ENCODE peak calls at places on chromosomes 6 and 20, in four cellular contexts. V is AG10803, Z is epithelial cell of esophagus, K is astrocyte of the spinal cord. P is an unnamed sample.

GRCh38 chr6:162099685-162100084 is 627.9 kb downstream of the PRKN start:
- DNase-seq in K (peak), Z (peak), V (peak), P (peak)

GRCh38 chr20:39206899-39207564 is 244.9 kb downstream of the DHX35 start:
- DNase-seq in Z (peak), K (no peak), V (peak), P (no peak)

GRCh38 chr6:1386310-1386709 is 3.1 kb upstream of the FOXF2 start:
- DNase-seq in V (no peak), Z (no peak), K (no peak), P (no peak)

GRCh38 chr6:55568779-55569439 is 10.1 kb downstream of the HMGCLL1 start:
- DNase-seq in K (no peak), Z (no peak), V (no peak), P (no peak)

GRCh38 chr20:48626226-48626937 is 201.4 kb downstream of the PREX1 start:
- DNase-seq in Z (no peak), V (peak), K (no peak), P (no peak)

GRCh38 chr20:45329497-45330319 is 18.5 kb downstream of the SDC4 start:
- DNase-seq in Z (no peak), K (no peak), V (no peak), P (no peak)

GRCh38 chr6:68343901-68344300 is 291.2 kb upstream of the ADGRB3 start:
- DNase-seq in Z (peak), V (no peak), K (peak), P (peak)

GRCh38 chr20:23151008-23151703 is 65.0 kb upstream of the CD93 start:
- DNase-seq in K (no peak), Z (no peak), V (no peak), P (no peak)

GRCh38 chr6:144158133-144158532 is 7.8 kb downstream of the STX11 start:
- DNase-seq in Z (no peak), V (peak), K (peak), P (peak)

GRCh38 chr20:56566621-56567020 is 33.6 kb downstream of the FAM209B start:
- DNase-seq in V (no peak), Z (peak), K (no peak), P (no peak)

GRCh38 chr6:161131367-161131766 is 139.8 kb downstream of the MAP3K4 start:
- DNase-seq in V (no peak), K (no peak), Z (no peak), P (no peak)

GRCh38 chr6:150169609-150170008 is 26.8 kb downstream of the PPP1R14C start:
- DNase-seq in V (peak), K (peak), Z (peak), P (peak)

GRCh38 chr20:32098786-32099185 is 10.7 kb upstream of the TM9SF4 start:
- DNase-seq in Z (no peak), V (no peak), K (no peak), P (no peak)

GRCh38 chr6:27795697-27796494 is 116.3 kb downstream of the OR2B2 start:
- DNase-seq in K (peak), V (peak), Z (peak), P (peak)

GRCh38 chr20:9609892-9610502 is 95.6 kb downstream of the LAMP5 start:
- DNase-seq in K (peak), Z (peak), V (peak), P (peak)

GRCh38 chr6:36940027-36940426 is 14.5 kb upstream of the PI16 start:
- DNase-seq in K (no peak), V (no peak), Z (no peak), P (no peak)

GRCh38 chr20:33969563-33969962 is 24.1 kb upstream of the RALY start:
- DNase-seq in V (no peak), Z (no peak), K (no peak), P (no peak)

GRCh38 chr6:75415804-75416203 is 77.8 kb downstream of the FILIP1 start:
- DNase-seq in V (no peak), Z (no peak), K (no peak), P (no peak)

GRCh38 chr6:167073679-167074274 is 49.1 kb upstream of the CCR6 start:
- DNase-seq in K (no peak), Z (no peak), V (no peak), P (no peak)

GRCh38 chr20:62367483-62368302 is 581 bp upstream of the LAMA5 start:
- DNase-seq in K (no peak), V (no peak), Z (no peak), P (no peak)

GRCh38 chr20:14288341-14289330 is 48.8 kb downstream of the FLRT3 start:
- DNase-seq in V (peak), K (peak), Z (peak), P (no peak)

GRCh38 chr20:36941403-36941835 is 10.1 kb downstream of the SAMHD1 start:
- DNase-seq in Z (no peak), K (no peak), V (no peak), P (no peak)

GRCh38 chr6:83615025-83615999 is 93.6 kb downstream of the SNAP91 start:
- DNase-seq in K (peak), V (peak), Z (peak), P (peak)

GRCh38 chr6:99305021-99305554 is 44.4 kb downstream of the FAXC start:
- DNase-seq in Z (no peak), V (no peak), K (no peak), P (no peak)

GRCh38 chr20:47318027-47318595 is 38.4 kb downstream of the ZMYND8 start:
- DNase-seq in V (peak), Z (peak), K (no peak), P (no peak)

GRCh38 chr20:51631011-51631950 is 88.8 kb upstream of the NFATC2 start:
- DNase-seq in V (peak), Z (peak), K (peak), P (peak)

GRCh38 chr6:18141805-18142590 is 12.9 kb downstream of the TPMT start:
- DNase-seq in Z (no peak), K (no peak), V (no peak), P (no peak)

GRCh38 chr20:37647946-37648345 is 45.9 kb upstream of the CTNNBL1 start:
- DNase-seq in K (no peak), Z (no peak), V (no peak), P (no peak)

GRCh38 chr6:106883808-106884262 is 90.7 kb downstream of the CD24 start:
- DNase-seq in V (no peak), K (no peak), Z (peak), P (no peak)

GRCh38 chr6:137013738-137014602 is 30.8 kb downstream of the IL20RA start:
- DNase-seq in V (peak), K (peak), Z (peak), P (peak)

GRCh38 chr6:7051780-7052440 is 55.9 kb upstream of the RREB1 start:
- DNase-seq in V (no peak), Z (no peak), K (peak), P (no peak)

GRCh38 chr6:167500961-167501360 is 176.1 kb downstream of the TTLL2 start:
- DNase-seq in V (no peak), Z (no peak), K (no peak), P (no peak)

GRCh38 chr6:40274058-40274457 is 313.1 kb downstream of the LRFN2 start:
- DNase-seq in K (no peak), Z (no peak), V (no peak), P (no peak)

GRCh38 chr20:8039048-8039447 is 19.5 kb upstream of the TMX4 start:
- DNase-seq in K (no peak), Z (no peak), V (no peak), P (no peak)

GRCh38 chr20:51417745-51418529 is 124.6 kb downstream of the NFATC2 start:
- DNase-seq in Z (no peak), V (no peak), K (no peak), P (no peak)

DNA sequence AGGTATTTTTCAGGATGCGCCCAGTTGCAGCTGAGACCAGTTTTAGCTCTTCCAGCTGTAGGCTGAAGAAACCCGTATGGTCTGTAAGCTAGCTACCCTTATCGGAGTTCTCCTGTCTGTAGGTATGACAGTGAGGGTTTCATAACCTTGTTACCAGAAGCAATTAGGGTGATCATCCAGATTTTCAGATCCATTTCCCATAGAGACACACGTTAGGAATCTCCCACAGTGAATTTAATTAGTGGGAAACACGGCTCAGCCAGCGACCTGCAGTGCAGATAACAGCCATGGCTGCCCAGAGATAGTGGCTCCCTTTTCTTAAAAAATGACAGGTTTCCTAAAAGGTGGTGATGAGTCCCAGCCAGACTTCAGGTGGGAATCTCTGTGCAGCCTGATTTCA is 111.1 kb downstream of the BTBD3 start:
- DNase-seq in Z (no peak), V (no peak), K (no peak), P (no peak)
- TF ChIP-seq CTCF in Z (no peak), V (no peak), K (no peak), P (no peak)

GRCh38 chr6:33272358-33273128 is 668 bp downstream of the RPS18 start:
- DNase-seq in V (peak), K (no peak), Z (no peak), P (no peak)
- H3K4me3 ChIP-seq in V (peak), K (peak), Z (peak), P (peak)

DNA sequence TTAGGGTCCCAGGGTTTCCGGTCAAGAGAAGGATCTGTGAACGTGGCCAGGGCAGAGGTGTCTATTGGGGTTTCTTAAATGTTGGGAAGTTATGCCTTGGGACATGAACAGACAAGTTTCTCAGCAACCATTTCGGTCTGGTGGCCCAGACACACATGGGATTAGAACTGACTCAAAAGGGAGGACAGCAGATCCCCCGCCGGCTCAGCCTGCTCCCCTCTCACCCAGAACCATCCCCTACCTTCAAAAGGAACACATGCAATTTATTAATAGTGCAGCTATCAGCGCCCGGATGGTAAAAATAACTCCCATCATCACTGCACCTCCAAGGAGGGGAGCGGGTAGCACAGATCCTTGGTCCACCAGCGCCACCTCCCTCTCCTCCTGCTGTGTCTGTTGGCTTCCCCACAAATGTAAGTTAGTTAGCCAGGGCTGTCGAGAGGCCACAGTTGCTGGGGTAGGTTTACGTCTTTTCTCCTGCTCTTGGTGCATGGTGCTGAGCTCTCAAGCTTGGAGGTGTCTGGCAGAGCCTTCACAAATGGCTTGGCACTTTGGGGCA is 77.1 kb downstream of the TRAM2 start:
- DNase-seq in Z (no peak), K (no peak), V (no peak), P (no peak)
- TF ChIP-seq CTCF in Z (no peak), K (no peak), V (no peak), P (no peak)

GRCh38 chr20:25066386-25066785 is 8.4 kb upstream of the ACSS1 start:
- DNase-seq in V (no peak), Z (no peak), K (no peak), P (no peak)
- H3K4me3 ChIP-seq in V (no peak), Z (no peak), K (no peak), P (no peak)

DNA sequence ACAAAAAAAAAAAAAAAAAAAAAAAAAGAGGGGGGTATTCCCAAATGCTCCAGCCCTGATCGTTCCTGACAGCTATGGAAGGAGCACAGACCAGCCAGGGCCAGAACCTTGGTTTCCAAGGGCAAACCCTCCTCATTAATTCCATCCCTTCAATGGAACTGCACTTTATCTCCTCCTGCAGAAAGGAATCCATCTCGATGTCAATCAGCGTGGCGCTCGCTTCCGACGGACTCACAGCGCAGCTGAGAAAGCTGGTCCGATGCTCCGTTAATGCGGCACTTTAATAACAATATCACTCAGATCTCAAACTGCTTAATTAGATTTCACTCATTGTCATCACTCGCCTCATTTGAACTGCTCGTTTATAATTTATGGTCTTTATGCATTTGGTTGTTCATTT is 152.9 kb downstream of the ANKRD60 start:
- DNase-seq in K (no peak), Z (no peak), V (no peak), P (no peak)
- TF ChIP-seq CTCF in K (no peak), Z (no peak), V (no peak), P (no peak)

GRCh38 chr6:166050559-166050958 is 117.1 kb downstream of the TBXT start:
- DNase-seq in V (no peak), Z (no peak), K (no peak), P (no peak)

GRCh38 chr6:166052837-166053236 is 114.8 kb downstream of the TBXT start:
- DNase-seq in V (no peak), Z (no peak), K (no peak), P (no peak)

GRCh38 chr6:166058064-166058739 is 109.4 kb downstream of the TBXT start:
- DNase-seq in V (peak), Z (no peak), K (peak), P (no peak)

GRCh38 chr6:166056637-166057036 is 111.0 kb downstream of the TBXT start:
- DNase-seq in Z (no peak), V (peak), K (peak), P (no peak)

GRCh38 chr6:166055801-166056200 is 111.8 kb downstream of the TBXT start:
- DNase-seq in V (no peak), Z (no peak), K (no peak), P (no peak)
- H3K4me3 ChIP-seq in V (no peak), Z (no peak), K (no peak), P (no peak)

P was measured in astrocyte of the cerebellum.